ENCODE peak calls at places on chromosomes 6 and 20, in ten cellular contexts. A is prostate gland, F is IMR-90, J is K562, D is transverse colon, K is right lobe of liver, Q is heart left ventricle, B is uterus, N is thyroid gland, U is HCT116. C is an unnamed sample.

GRCh38 chr6:183668-184067 is 108.6 kb upstream of the DUSP22 start:
- DNase-seq in A (no peak), F (no peak), J (no peak), D (no peak), K (no peak), Q (no peak), B (no peak), N (no peak), U (no peak), C (no peak)

GRCh38 chr6:38871745-38872568 is 156.8 kb downstream of the DNAH8 start:
- DNase-seq in A (peak), F (peak), J (peak), D (peak), K (no peak), Q (peak), B (no peak), N (peak), U (peak), C (peak)

GRCh38 chr6:34349226-34349625 is 43.2 kb downstream of the NUDT3 start:
- DNase-seq in A (no peak), F (no peak), J (no peak), D (no peak), K (no peak), Q (no peak), B (no peak), N (no peak), U (no peak), C (no peak)

GRCh38 chr6:84268781-84269180 is 41.3 kb upstream of the CEP162 start:
- DNase-seq in A (no peak), F (no peak), J (no peak), D (no peak), K (no peak), Q (no peak), B (no peak), N (no peak), U (no peak), C (no peak)

GRCh38 chr20:19336601-19337000 is 124.2 kb downstream of the SLC24A3 start:
- DNase-seq in A (no peak), F (no peak), J (no peak), D (no peak), K (no peak), Q (no peak), B (no peak), N (no peak), U (no peak), C (no peak)

GRCh38 chr6:27161946-27162603 is 85.4 kb upstream of the PRSS16 start:
- DNase-seq in A (no peak), F (peak), J (peak), D (no peak), K (no peak), Q (no peak), B (no peak), N (no peak), U (peak), C (no peak)

GRCh38 chr6:14743126-14743464 is 502.8 kb upstream of the JARID2 start:
- DNase-seq in A (no peak), F (no peak), J (no peak), D (no peak), K (no peak), Q (no peak), B (no peak), N (no peak), U (no peak), C (no peak)

GRCh38 chr6:144104898-144105487 is 9.6 kb upstream of the SF3B5 start:
- DNase-seq in A (peak), F (peak), J (peak), D (no peak), K (no peak), Q (no peak), B (no peak), N (peak), U (peak), C (no peak)

GRCh38 chr6:35259194-35259945 is at the start of gene ZNF76:
- DNase-seq in A (peak), F (peak), J (peak), D (peak), K (peak), Q (peak), B (peak), N (peak), U (peak), C (peak)

GRCh38 chr6:4647414-4648365 is 128.5 kb upstream of the CDYL start:
- DNase-seq in A (peak), F (peak), J (peak), D (peak), K (peak), Q (peak), B (peak), N (peak), U (peak), C (no peak)
- TF ChIP-seq POLR2A in A (peak), F (peak), J (no peak), D (peak), K (no peak), Q (no peak), B (peak), N (peak), U (no peak), C (no peak)

DNA sequence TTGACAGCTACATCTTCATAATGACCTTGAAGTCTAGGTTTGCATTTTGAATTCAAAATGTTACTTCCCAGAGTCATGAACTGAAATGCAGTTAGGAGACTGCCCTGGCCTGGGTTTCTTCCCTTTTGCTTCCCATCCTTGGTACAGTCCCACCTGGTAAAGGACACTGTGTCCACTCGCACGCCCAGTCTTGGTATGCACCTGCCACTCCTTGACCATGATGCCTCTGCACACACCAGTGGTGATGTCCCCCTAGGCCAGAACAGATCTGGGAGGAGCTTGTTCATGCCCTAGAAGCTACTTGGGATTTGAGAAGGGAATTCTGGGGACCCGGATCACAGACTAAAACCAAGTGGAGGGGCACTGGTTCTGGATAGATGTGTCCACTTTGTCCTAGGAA is 3.6 kb downstream of the PPP1R14C start:
- DNase-seq in A (no peak), F (no peak), J (no peak), D (peak), K (no peak), Q (no peak), B (no peak), N (peak), U (no peak), C (no peak)
- H3K4me3 ChIP-seq in A (no peak), F (no peak), J (no peak), D (no peak), K (no peak), Q (no peak), B (no peak), N (no peak), U (no peak), C (no peak)

DNA sequence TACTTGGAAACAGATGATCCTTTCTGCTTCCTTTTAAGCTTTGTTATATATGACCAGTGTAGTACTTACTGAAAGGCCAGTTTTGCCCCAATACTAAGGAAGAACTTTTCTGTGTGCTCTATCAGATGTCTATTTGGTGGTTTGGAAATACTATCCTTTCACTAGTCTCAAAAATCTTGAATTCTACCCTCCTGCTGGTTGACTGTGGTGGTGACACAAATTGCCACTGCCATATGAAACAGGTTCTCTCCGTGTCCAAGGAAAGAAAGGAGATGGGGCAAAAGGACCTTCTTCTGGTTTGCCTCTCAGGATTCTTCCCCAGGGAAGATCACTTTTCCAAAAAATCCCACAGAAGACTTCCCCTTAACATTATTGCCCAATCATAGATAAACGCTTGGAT is 6.2 kb downstream of the GJE1 start:
- DNase-seq in A (no peak), F (no peak), J (no peak), D (no peak), K (no peak), Q (no peak), B (no peak), N (no peak), U (no peak), C (no peak)
- TF ChIP-seq POLR2A in A (no peak), F (no peak), J (no peak), D (no peak), K (no peak), Q (no peak), B (no peak), N (no peak), U (no peak), C (no peak)

GRCh38 chr20:13995841-13996240 is 525 bp downstream of the MACROD2 start:
- DNase-seq in A (peak), F (no peak), J (no peak), D (peak), K (peak), Q (peak), B (peak), N (peak), U (no peak), C (peak)
- H3K4me3 ChIP-seq in A (peak), F (peak), J (no peak), D (peak), K (peak), Q (peak), B (peak), N (peak), U (peak), C (peak)

GRCh38 chr20:32761831-32762753 is at the start of gene DNMT3B:
- DNase-seq in A (peak), F (peak), J (peak), D (peak), K (peak), Q (peak), B (peak), N (peak), U (peak), C (peak)
- TF ChIP-seq POLR2A in A (peak), F (no peak), J (peak), D (no peak), K (peak), Q (no peak), B (no peak), N (peak), U (peak), C (no peak)

GRCh38 chr6:19837511-19838441 is 606 bp downstream of the ID4 start:
- DNase-seq in A (peak), F (peak), J (no peak), D (peak), K (peak), Q (peak), B (peak), N (peak), U (no peak), C (no peak)
- H3K4me3 ChIP-seq in A (peak), F (peak), J (no peak), D (peak), K (peak), Q (peak), B (peak), N (peak), U (peak), C (peak)

DNA sequence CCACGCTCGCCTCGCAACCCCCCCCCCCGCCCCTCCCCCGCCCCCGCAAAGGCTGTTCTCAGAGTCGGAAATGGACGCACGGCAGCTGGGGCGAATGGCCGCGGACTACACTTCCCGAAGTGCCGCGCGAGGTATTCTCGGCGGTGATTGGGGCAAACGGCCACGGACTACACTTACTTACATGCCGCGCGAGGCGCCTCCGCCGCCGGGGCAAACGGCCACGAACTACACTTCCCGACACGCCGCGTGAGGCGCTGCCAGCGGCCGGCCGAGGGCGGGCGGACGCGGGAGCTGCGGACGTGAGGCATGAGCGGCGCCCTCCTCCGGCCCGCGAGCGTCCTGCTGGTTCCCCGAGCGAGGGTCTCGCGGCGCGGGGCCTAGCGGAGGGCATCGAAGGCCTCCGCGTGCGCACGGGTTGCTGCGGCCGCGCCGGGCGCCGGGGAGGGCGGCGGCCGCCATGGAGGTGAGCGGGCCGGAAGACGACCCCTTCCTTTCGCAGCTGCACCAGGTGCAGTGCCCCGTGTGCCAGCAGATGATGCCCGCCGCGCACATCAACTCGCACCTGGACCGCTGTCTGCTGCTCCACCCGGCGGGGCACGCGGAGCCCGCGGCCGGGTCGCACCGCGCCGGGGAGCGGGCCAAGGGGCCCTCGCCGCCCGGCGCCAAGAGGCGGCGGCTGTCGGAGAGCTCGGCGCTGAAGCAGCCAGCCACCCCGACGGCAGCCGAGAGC is at the start of gene WRNIP1:
- DNase-seq in A (peak), F (peak), J (peak), D (peak), K (peak), Q (peak), B (peak), N (peak), U (peak), C (peak)
- TF ChIP-seq POLR2A in A (peak), F (peak), J (no peak), D (peak), K (peak), Q (no peak), B (peak), N (peak), U (peak), C (peak)

GRCh38 chr6:132734694-132735236 is 20.9 kb upstream of the VNN1 start:
- DNase-seq in A (no peak), F (peak), J (no peak), D (no peak), K (no peak), Q (no peak), B (no peak), N (no peak), U (peak), C (no peak)

GRCh38 chr6:132731086-132731485 is 17.2 kb upstream of the VNN1 start:
- DNase-seq in A (no peak), F (peak), J (no peak), D (no peak), K (no peak), Q (no peak), B (no peak), N (no peak), U (no peak), C (no peak)

GRCh38 chr6:132736239-132736638 is 21.5 kb downstream of the VNN2 start:
- DNase-seq in A (no peak), F (peak), J (no peak), D (no peak), K (no peak), Q (no peak), B (no peak), N (no peak), U (no peak), C (no peak)

GRCh38 chr6:132733288-132733687 is 19.4 kb upstream of the VNN1 start:
- DNase-seq in A (no peak), F (peak), J (no peak), D (no peak), K (no peak), Q (no peak), B (no peak), N (no peak), U (no peak), C (no peak)

DNA sequence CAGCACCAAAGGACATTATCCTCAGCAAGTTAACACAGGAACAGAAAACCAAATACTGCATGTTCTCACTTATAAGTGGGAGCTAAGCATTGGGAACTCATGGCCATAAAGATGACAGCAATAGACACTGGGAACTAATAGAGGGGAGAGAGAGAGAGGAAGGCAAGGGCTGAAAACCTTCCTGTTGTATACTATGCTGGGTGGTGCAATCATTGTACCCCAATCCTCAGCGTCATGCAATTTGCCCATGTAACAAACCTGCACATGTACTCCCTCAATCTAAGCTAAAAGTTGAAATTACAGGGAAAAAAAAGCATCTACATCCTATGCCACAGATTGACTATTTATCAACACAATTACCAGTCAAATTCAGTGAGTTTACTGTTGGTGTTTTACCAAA is 20.0 kb upstream of the VNN1 start:
- DNase-seq in A (no peak), F (no peak), J (no peak), D (no peak), K (no peak), Q (no peak), B (no peak), N (no peak), U (no peak), C (no peak)
- H3K4me3 ChIP-seq in A (no peak), F (no peak), J (no peak), D (no peak), K (peak), Q (no peak), B (no peak), N (no peak), U (no peak), C (no peak)

GRCh38 chr6:87722831-87723726 is 21.0 kb upstream of the AKIRIN2 start:
- DNase-seq in A (peak), F (peak), J (peak), D (peak), K (peak), Q (peak), B (no peak), N (peak), U (peak), C (no peak)

GRCh38 chr6:87728706-87729105 is 26.7 kb upstream of the AKIRIN2 start:
- DNase-seq in A (no peak), F (no peak), J (no peak), D (no peak), K (no peak), Q (no peak), B (no peak), N (no peak), U (no peak), C (no peak)

GRCh38 chr6:87721311-87721710 is 19.3 kb upstream of the AKIRIN2 start:
- DNase-seq in A (no peak), F (no peak), J (no peak), D (no peak), K (no peak), Q (no peak), B (no peak), N (no peak), U (no peak), C (no peak)

GRCh38 chr6:87723727-87724078 is 21.7 kb upstream of the AKIRIN2 start:
- DNase-seq in A (no peak), F (no peak), J (no peak), D (no peak), K (no peak), Q (no peak), B (no peak), N (no peak), U (no peak), C (no peak)

DNA sequence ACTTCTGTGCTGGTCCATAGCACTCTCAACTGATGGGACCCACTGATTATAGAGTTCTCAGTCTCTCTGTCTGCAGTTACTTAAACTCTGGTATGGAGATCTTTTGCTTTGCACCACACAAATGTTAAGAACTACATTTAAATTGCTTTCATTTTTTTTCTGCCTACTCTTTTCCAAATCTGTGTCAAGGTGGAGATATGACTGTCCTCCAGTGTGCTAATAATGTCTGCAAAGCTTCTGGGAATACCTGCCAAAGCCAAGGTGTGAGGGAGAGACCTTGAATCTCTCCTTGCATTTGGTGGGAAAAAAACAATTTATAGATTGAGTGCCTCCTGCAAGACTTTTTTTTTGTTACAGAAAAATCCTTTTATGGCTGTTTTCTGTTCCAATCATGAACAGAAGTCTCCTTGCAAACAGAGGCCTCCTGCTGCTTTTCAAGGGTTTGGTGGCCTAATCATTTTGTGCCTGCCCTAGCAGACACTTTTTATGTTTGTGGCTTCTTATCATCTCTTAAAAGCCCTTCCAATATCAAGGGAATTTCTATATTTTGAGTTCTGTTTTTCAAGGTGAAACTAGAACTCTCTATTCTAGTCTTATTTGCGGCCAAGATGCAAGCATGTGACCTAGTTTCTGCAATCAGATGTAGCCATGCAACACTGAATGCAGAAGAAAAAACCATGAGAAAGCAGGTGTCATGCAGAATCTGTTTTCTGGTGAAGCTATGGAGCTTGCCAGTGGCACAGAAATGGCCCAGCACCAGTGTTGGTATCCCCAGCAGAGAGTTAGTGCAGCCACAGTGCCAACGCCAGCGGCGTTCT is 23.2 kb upstream of the AKIRIN2 start:
- DNase-seq in A (no peak), F (no peak), J (no peak), D (no peak), K (no peak), Q (no peak), B (no peak), N (no peak), U (no peak), C (no peak)
- TF ChIP-seq POLR2A in A (no peak), F (no peak), J (no peak), D (no peak), K (no peak), Q (no peak), B (no peak), N (no peak), U (no peak), C (no peak)